ENCODE peak calls at places on chromosomes 13 and 19, in nine cellular contexts. R is mammary epithelial cell, W is upper lobe of right lung, V is heart right ventricle, L is ovary, K is body of pancreas, B is IMR-90, Y is psoas muscle, Q is aorta. H is an unnamed sample. For H3K36me3, the result is how much of the 10 kb centered on the place peaks cover.

GRCh38 chr19:15551183-15552004 is 43.1 kb downstream of the CYP4F22 start:
- DNase-seq in R (no peak), W (peak), V (peak), L (peak), K (peak), B (no peak), Y (peak), Q (peak), H (no peak)

GRCh38 chr19:5314012-5314906 is 26.4 kb downstream of the PTPRS start:
- DNase-seq in R (peak), W (no peak), V (no peak), L (no peak), K (no peak), B (peak), Y (no peak), Q (no peak), H (no peak)

GRCh38 chr19:5572556-5573286 is 5.0 kb upstream of the TINCR start:
- DNase-seq in R (no peak), W (no peak), V (no peak), L (no peak), K (no peak), B (no peak), Y (no peak), Q (no peak), H (no peak)

GRCh38 chr13:100269837-100270236 is 180.9 kb downstream of the PCCA start:
- DNase-seq in R (peak), W (peak), V (peak), L (peak), K (peak), B (peak), Y (peak), Q (peak), H (peak)

GRCh38 chr13:69720278-69720983 is 387.2 kb upstream of the ATXN8OS start:
- DNase-seq in R (no peak), W (no peak), V (no peak), L (no peak), K (no peak), B (no peak), Y (no peak), Q (no peak), H (no peak)

GRCh38 chr13:110062077-110062776 is 244.7 kb downstream of the COL4A1 start:
- DNase-seq in R (peak), W (no peak), V (peak), L (no peak), K (peak), B (peak), Y (peak), Q (no peak), H (peak)

GRCh38 chr13:93345642-93346220 is 119.1 kb downstream of the GPC6 start:
- DNase-seq in R (no peak), W (no peak), V (no peak), L (no peak), K (no peak), B (no peak), Y (no peak), Q (no peak), H (no peak)

GRCh38 chr19:33150852-33151518 is 19.1 kb downstream of the WDR88 start:
- DNase-seq in R (no peak), W (no peak), V (no peak), L (no peak), K (no peak), B (no peak), Y (peak), Q (no peak), H (no peak)

GRCh38 chr19:31693870-31694269 is 344.6 kb upstream of the TSHZ3 start:
- DNase-seq in R (no peak), W (no peak), V (no peak), L (no peak), K (no peak), B (no peak), Y (no peak), Q (no peak), H (no peak)

GRCh38 chr13:85544756-85545155 is 254.5 kb downstream of the SLITRK6 start:
- DNase-seq in R (no peak), W (no peak), V (no peak), L (no peak), K (no peak), B (no peak), Y (no peak), Q (no peak), H (no peak)

GRCh38 chr13:21328836-21329477 is 130.1 kb downstream of the ZDHHC20 start:
- DNase-seq in R (no peak), W (no peak), V (no peak), L (no peak), K (no peak), B (no peak), Y (no peak), Q (no peak), H (no peak)

GRCh38 chr13:112725346-112726017 is 35.6 kb downstream of the ATP11A start:
- DNase-seq in R (peak), W (peak), V (no peak), L (no peak), K (no peak), B (peak), Y (peak), Q (no peak), H (peak)

GRCh38 chr19:8641908-8642547 is 11.6 kb downstream of the NFILZ start:
- DNase-seq in R (peak), W (no peak), V (no peak), L (no peak), K (no peak), B (peak), Y (no peak), Q (no peak), H (no peak)

GRCh38 chr13:30577381-30577780 is 40.3 kb upstream of the USPL1 start:
- DNase-seq in R (peak), W (no peak), V (no peak), L (no peak), K (no peak), B (peak), Y (no peak), Q (no peak), H (no peak)
- H3K27ac ChIP-seq in R (no peak), W (no peak), V (no peak), L (no peak), K (no peak), B (no peak), Y (no peak), Q (no peak), H (no peak)

GRCh38 chr19:3452456-3453068 is 27.8 kb downstream of the SMIM24 start:
- DNase-seq in R (no peak), W (peak), V (no peak), L (no peak), K (no peak), B (no peak), Y (no peak), Q (peak), H (no peak)

GRCh38 chr19:3455393-3455955 is 24.9 kb downstream of the SMIM24 start:
- DNase-seq in R (no peak), W (no peak), V (no peak), L (no peak), K (no peak), B (no peak), Y (no peak), Q (no peak), H (no peak)

GRCh38 chr19:3454656-3455392 is 25.5 kb downstream of the SMIM24 start:
- DNase-seq in R (no peak), W (no peak), V (no peak), L (no peak), K (no peak), B (no peak), Y (no peak), Q (peak), H (no peak)

GRCh38 chr19:3455960-3456601 is 24.2 kb downstream of the SMIM24 start:
- DNase-seq in R (no peak), W (no peak), V (no peak), L (no peak), K (no peak), B (no peak), Y (no peak), Q (peak), H (no peak)

DNA sequence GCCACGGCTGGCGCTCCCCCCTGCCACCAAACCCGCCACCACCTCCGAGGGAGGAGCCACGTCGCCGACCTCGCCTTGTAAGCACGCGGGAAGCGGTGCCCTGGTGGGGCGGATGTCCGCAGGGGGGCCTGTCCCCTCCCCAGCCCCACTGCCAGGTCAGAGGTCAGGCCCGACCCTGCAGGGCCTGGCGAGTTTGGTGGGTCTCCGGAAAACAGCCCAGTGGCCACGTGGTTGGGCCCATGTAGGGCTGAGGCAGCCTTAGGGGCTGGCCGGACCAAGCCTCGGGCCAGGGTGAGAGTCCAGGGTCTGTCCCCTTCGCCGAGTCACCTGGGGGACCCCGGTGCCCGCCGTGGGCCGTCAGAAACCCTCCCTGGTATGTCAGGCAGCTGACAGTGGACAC is 26.5 kb downstream of the SMIM24 start:
- DNase-seq in R (no peak), W (no peak), V (no peak), L (no peak), K (no peak), B (no peak), Y (peak), Q (peak), H (no peak)
- H3K36me3 ChIP-seq in R (under half), W (half or more), V (half or more), L (under half), K (under half), B (half or more), Y (half or more), Q (under half), H (under half)

GRCh38 chr19:13343514-13343913 is 162.8 kb downstream of the CACNA1A start:
- DNase-seq in R (no peak), W (no peak), V (no peak), L (no peak), K (no peak), B (no peak), Y (no peak), Q (no peak), H (no peak)
- H3K27ac ChIP-seq in R (no peak), W (no peak), V (no peak), L (no peak), K (no peak), B (no peak), Y (no peak), Q (no peak), H (no peak)

GRCh38 chr19:801861-802496 is 4.7 kb downstream of the PTBP1 start:
- DNase-seq in R (peak), W (peak), V (no peak), L (peak), K (no peak), B (peak), Y (peak), Q (no peak), H (no peak)

GRCh38 chr19:803686-804418 is 6.6 kb downstream of the PTBP1 start:
- DNase-seq in R (no peak), W (peak), V (no peak), L (peak), K (no peak), B (no peak), Y (peak), Q (no peak), H (no peak)

GRCh38 chr19:801030-801860 is 4.0 kb downstream of the PTBP1 start:
- DNase-seq in R (peak), W (peak), V (peak), L (peak), K (peak), B (no peak), Y (peak), Q (peak), H (no peak)

GRCh38 chr19:802888-803561 is 5.8 kb downstream of the PTBP1 start:
- DNase-seq in R (no peak), W (no peak), V (no peak), L (peak), K (no peak), B (no peak), Y (peak), Q (no peak), H (no peak)

GRCh38 chr19:802497-802887 is 5.2 kb downstream of the PTBP1 start:
- DNase-seq in R (no peak), W (no peak), V (no peak), L (no peak), K (no peak), B (no peak), Y (peak), Q (no peak), H (no peak)
- H3K36me3 ChIP-seq in R (under half), W (half or more), V (half or more), L (under half), K (under half), B (half or more), Y (half or more), Q (under half), H (under half)

DNA sequence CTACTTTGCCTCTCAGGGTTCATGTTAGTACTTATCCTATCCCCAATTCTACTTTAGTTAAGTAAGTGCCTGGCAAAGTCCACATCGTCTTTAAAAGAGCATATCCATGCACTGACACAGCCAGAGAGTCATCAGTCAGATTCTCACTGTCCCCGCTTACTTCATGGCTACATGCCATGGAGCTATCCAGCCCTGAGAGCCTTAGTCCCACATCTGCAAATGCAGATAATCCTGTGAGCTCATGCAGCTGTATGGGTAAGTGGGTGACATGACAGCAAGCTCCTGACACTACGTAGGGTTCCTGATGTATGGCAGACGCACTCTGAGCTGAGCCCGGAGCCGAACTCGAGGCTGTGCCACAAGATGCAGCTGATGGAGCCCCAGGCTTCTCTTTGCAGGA is 661.5 kb downstream of the LIG4 start:
- DNase-seq in R (no peak), W (no peak), V (no peak), L (no peak), K (no peak), B (peak), Y (no peak), Q (no peak), H (no peak)
- H3K27ac ChIP-seq in R (no peak), W (no peak), V (no peak), L (no peak), K (no peak), B (no peak), Y (no peak), Q (no peak), H (no peak)

GRCh38 chr13:33111414-33112110 is 95.3 kb downstream of the KL start:
- DNase-seq in R (no peak), W (no peak), V (no peak), L (no peak), K (no peak), B (peak), Y (no peak), Q (no peak), H (no peak)

GRCh38 chr13:33116321-33117010 is 100.2 kb downstream of the KL start:
- DNase-seq in R (no peak), W (no peak), V (no peak), L (no peak), K (no peak), B (no peak), Y (no peak), Q (no peak), H (no peak)

GRCh38 chr13:33112745-33113144 is 96.5 kb downstream of the KL start:
- DNase-seq in R (no peak), W (no peak), V (no peak), L (no peak), K (no peak), B (peak), Y (no peak), Q (no peak), H (no peak)

GRCh38 chr13:33115274-33115673 is 99.1 kb downstream of the KL start:
- DNase-seq in R (no peak), W (no peak), V (no peak), L (no peak), K (no peak), B (no peak), Y (no peak), Q (no peak), H (no peak)

DNA sequence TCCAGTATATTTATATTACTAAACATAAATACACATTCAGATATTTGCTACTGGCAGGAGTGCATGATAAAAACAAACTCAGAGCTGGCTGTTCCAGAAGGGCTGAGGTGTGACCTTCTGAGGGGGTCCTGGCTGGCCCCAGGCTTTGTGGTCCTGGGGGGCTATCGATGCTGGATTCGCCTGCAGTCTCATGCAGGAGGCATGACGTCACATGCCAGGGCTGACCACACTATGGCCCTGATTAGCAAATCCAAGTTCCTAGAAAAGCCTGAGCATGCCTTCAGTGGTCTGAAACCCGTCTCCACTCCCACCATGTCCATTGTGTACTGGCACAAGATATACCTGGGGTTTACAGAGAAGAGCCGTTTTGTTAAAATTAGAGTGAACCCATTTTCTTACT is 97.9 kb downstream of the KL start:
- DNase-seq in R (no peak), W (no peak), V (no peak), L (no peak), K (no peak), B (peak), Y (no peak), Q (no peak), H (no peak)
- H3K36me3 ChIP-seq in R (under half), W (half or more), V (half or more), L (under half), K (under half), B (half or more), Y (half or more), Q (under half), H (under half)

DNA sequence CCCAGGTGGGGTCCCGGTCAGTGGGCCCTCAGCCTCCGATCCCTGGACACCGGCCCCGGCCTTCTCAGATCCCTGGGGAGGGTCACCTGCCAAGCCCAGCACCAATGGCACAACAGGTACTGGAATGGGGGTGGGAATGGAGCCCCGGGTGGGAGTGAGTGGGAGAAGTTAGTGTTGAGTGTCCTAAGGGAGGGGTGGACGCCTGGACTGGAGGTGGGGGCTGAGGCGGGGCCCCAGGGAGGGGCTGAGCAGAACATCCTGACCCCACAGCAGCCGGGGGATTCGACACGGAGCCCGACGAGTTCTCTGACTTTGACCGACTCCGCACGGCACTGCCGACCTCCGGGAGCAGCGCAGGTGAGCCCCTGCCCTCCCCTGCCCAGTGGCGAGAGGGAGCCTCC is 17.7 kb downstream of the EPN1 start:
- DNase-seq in R (no peak), W (no peak), V (no peak), L (peak), K (no peak), B (no peak), Y (peak), Q (peak), H (no peak)
- H3K27ac ChIP-seq in R (no peak), W (no peak), V (no peak), L (no peak), K (no peak), B (no peak), Y (no peak), Q (no peak), H (no peak)

GRCh38 chr19:12946092-12946845 is 607 bp downstream of the RAD23A start:
- DNase-seq in R (peak), W (peak), V (peak), L (peak), K (peak), B (peak), Y (peak), Q (peak), H (peak)
- H3K36me3 ChIP-seq in R (under half), W (half or more), V (half or more), L (under half), K (under half), B (half or more), Y (half or more), Q (under half), H (half or more)

GRCh38 chr13:97339019-97339988 is 94.7 kb upstream of the RAP2A start:
- DNase-seq in R (peak), W (no peak), V (no peak), L (peak), K (peak), B (peak), Y (no peak), Q (peak), H (peak)
- H3K27ac ChIP-seq in R (no peak), W (peak), V (peak), L (peak), K (peak), B (peak), Y (peak), Q (peak), H (peak)

H was measured in gastrocnemius medialis.